ENCODE peak calls at places on chromosomes 6 and 20, in four cellular contexts. One of them, this sample, is unnamed.

GRCh38 chr6:145809785-145810184 is 4.8 kb downstream of the FBXO30 start:
- DNase-seq in right cardiac atrium: no peak
- DNase-seq in anterior cingulate cortex: no peak
- DNase-seq in globus pallidus: no peak
- DNase-seq in this sample: no peak

GRCh38 chr6:135871296-135871695 is 19.8 kb downstream of the PDE7B start:
- DNase-seq in globus pallidus: no peak
- DNase-seq in anterior cingulate cortex: no peak
- DNase-seq in right cardiac atrium: no peak
- DNase-seq in this sample: no peak

GRCh38 chr20:17716331-17716730 is 16.6 kb downstream of the BANF2 start:
- DNase-seq in right cardiac atrium: no peak
- DNase-seq in globus pallidus: no peak
- DNase-seq in anterior cingulate cortex: no peak
- DNase-seq in this sample: no peak

GRCh38 chr6:7051780-7052440 is 55.9 kb upstream of the RREB1 start:
- DNase-seq in globus pallidus: peak
- DNase-seq in anterior cingulate cortex: no peak
- DNase-seq in right cardiac atrium: peak
- DNase-seq in this sample: no peak

GRCh38 chr6:52681416-52681815 is 10.5 kb downstream of the TMEM14A start:
- DNase-seq in right cardiac atrium: no peak
- DNase-seq in anterior cingulate cortex: no peak
- DNase-seq in globus pallidus: no peak
- DNase-seq in this sample: no peak

GRCh38 chr6:37483917-37484785 is 15.5 kb downstream of the CCDC167 start:
- DNase-seq in anterior cingulate cortex: peak
- DNase-seq in globus pallidus: no peak
- DNase-seq in right cardiac atrium: peak
- DNase-seq in this sample: peak

GRCh38 chr6:117008618-117009017 is 131.6 kb downstream of the RFX6 start:
- DNase-seq in right cardiac atrium: no peak
- DNase-seq in globus pallidus: no peak
- DNase-seq in anterior cingulate cortex: no peak
- DNase-seq in this sample: no peak

GRCh38 chr6:56173228-56173627 is 74.2 kb downstream of the COL21A1 start:
- DNase-seq in globus pallidus: no peak
- DNase-seq in right cardiac atrium: no peak
- DNase-seq in anterior cingulate cortex: no peak
- DNase-seq in this sample: no peak